ENCODE peak calls at places on chromosome X, in five cellular contexts. W, C, Z, I and Y are unnamed samples.

GRCh38 chrX:24081661-24082154 is 27.0 kb downstream of the EIF2S3 start:
- DNase-seq in C (no peak), W (no peak), I (peak), Z (no peak), Y (peak)

GRCh38 chrX:48083706-48084105 is 12.3 kb upstream of the ZNF630 start:
- DNase-seq in Z (no peak), W (no peak), I (no peak), C (no peak), Y (no peak)

GRCh38 chrX:56995271-56995994 is at the start of gene SPIN3:
- DNase-seq in I (peak), C (peak), W (peak), Z (peak), Y (peak)

GRCh38 chrX:107700317-107700774 is 72.0 kb downstream of the PRPS1 start:
- DNase-seq in I (no peak), W (no peak), Z (no peak), C (no peak), Y (no peak)

GRCh38 chrX:12792711-12793110 is 1.5 kb downstream of the PRPS2 start:
- DNase-seq in Z (no peak), I (no peak), C (no peak), W (no peak), Y (no peak)

GRCh38 chrX:72294497-72294896 is 11.2 kb downstream of the CITED1 start:
- DNase-seq in Z (no peak), C (no peak), I (no peak), W (no peak), Y (no peak)

GRCh38 chrX:30659421-30659820 is 6.2 kb downstream of the GK start:
- DNase-seq in Z (no peak), W (no peak), I (peak), C (no peak), Y (no peak)

GRCh38 chrX:121902463-121902862 is 855.1 kb downstream of the GLUD2 start:
- DNase-seq in I (no peak), W (no peak), Z (no peak), C (no peak), Y (no peak)

GRCh38 chrX:105189093-105189492 is 31.4 kb downstream of the TEX13A start:
- DNase-seq in W (no peak), C (no peak), Z (no peak), I (no peak), Y (no peak)

GRCh38 chrX:50697691-50698090 is 116.3 kb downstream of the SHROOM4 start:
- DNase-seq in Z (no peak), W (no peak), I (peak), C (no peak), Y (no peak)

GRCh38 chrX:727738-728621 is 97.4 kb downstream of the SHOX start:
- DNase-seq in C (no peak), Z (no peak), W (no peak), I (no peak), Y (no peak)

GRCh38 chrX:45758319-45758718 is 557.6 kb upstream of the DIPK2B start:
- DNase-seq in C (no peak), I (peak), Z (no peak), W (no peak), Y (no peak)

GRCh38 chrX:109475174-109475891 is 6.6 kb downstream of the GUCY2F start:
- DNase-seq in I (peak), Z (no peak), W (no peak), C (peak), Y (peak)

GRCh38 chrX:153782324-153782723 is 1.5 kb downstream of the SRPK3 start:
- DNase-seq in C (no peak), Z (no peak), I (no peak), W (no peak), Y (no peak)

GRCh38 chrX:136767104-136767941 is 13.4 kb downstream of the ARHGEF6 start:
- DNase-seq in C (peak), Z (peak), W (no peak), I (peak), Y (peak)

GRCh38 chrX:97332963-97333362 is 449.3 kb downstream of the RPA4 start:
- DNase-seq in C (no peak), W (no peak), Z (no peak), I (no peak), Y (no peak)

GRCh38 chrX:38798956-38799355 is 2.3 kb upstream of the MID1IP1 start:
- DNase-seq in W (no peak), C (no peak), Z (no peak), I (no peak), Y (no peak)

GRCh38 chrX:143206961-143207360 is 181.2 kb downstream of the SPANXN4 start:
- DNase-seq in I (no peak), W (no peak), C (no peak), Z (no peak), Y (no peak)

GRCh38 chrX:43269201-43269600 is 386.9 kb upstream of the MAOA start:
- DNase-seq in Z (no peak), I (no peak), C (no peak), W (no peak), Y (no peak)

GRCh38 chrX:134632386-134632785 is 25.9 kb downstream of the PLAC1 start:
- DNase-seq in Z (no peak), I (no peak), W (no peak), C (no peak), Y (no peak)

GRCh38 chrX:53290441-53291041 is 9.2 kb upstream of the IQSEC2 start:
- DNase-seq in W (no peak), C (no peak), I (no peak), Z (no peak), Y (no peak)

GRCh38 chrX:155221351-155221750 is 5.1 kb downstream of the VBP1 start:
- DNase-seq in C (no peak), W (no peak), I (no peak), Z (no peak), Y (no peak)

GRCh38 chrX:67780694-67781109 is 236.9 kb downstream of the AR start:
- DNase-seq in I (peak), W (no peak), C (peak), Z (peak), Y (peak)

GRCh38 chrX:131816551-131817136 is 206.5 kb upstream of the STK26 start:
- DNase-seq in I (no peak), C (no peak), W (peak), Z (no peak), Y (peak)

GRCh38 chrX:133638285-133638684 is 223.0 kb upstream of the GPC4 start:
- DNase-seq in Z (no peak), C (no peak), I (no peak), W (no peak), Y (no peak)

GRCh38 chrX:52346462-52347165 is 22.2 kb upstream of the XAGE2 start:
- DNase-seq in Z (no peak), C (no peak), W (no peak), I (no peak), Y (no peak)

GRCh38 chrX:2691543-2692220 is 587 bp downstream of the CD99 start:
- DNase-seq in C (peak), Z (no peak), I (no peak), W (no peak), Y (peak)

GRCh38 chrX:130120746-130121504 is 10.6 kb upstream of the ELF4 start:
- DNase-seq in Z (no peak), W (no peak), I (peak), C (peak), Y (peak)

GRCh38 chrX:106150701-106151100 is 17.4 kb upstream of the PWWP3B start:
- DNase-seq in Z (no peak), W (no peak), I (no peak), C (no peak), Y (no peak)

GRCh38 chrX:68939868-68940267 is 111.0 kb downstream of the EFNB1 start:
- DNase-seq in C (no peak), Z (no peak), I (no peak), W (no peak), Y (no peak)

GRCh38 chrX:153473126-153473525 is 2.8 kb upstream of the HAUS7 start:
- DNase-seq in W (no peak), C (no peak), Z (no peak), I (no peak), Y (no peak)

GRCh38 chrX:130118396-130118795 is 8.1 kb upstream of the ELF4 start:
- DNase-seq in Z (no peak), W (no peak), I (no peak), C (no peak), Y (no peak)

GRCh38 chrX:7983594-7983993 is 56.4 kb upstream of the PNPLA4 start:
- DNase-seq in W (no peak), Z (no peak), I (no peak), C (no peak), Y (no peak)

GRCh38 chrX:39518451-39519212 is 579.1 kb downstream of the BCOR start:
- DNase-seq in C (no peak), Z (no peak), W (no peak), I (no peak), Y (no peak)

GRCh38 chrX:54921427-54922021 is 900 bp downstream of the TRO start:
- DNase-seq in C (peak), I (peak), W (no peak), Z (peak), Y (peak)

GRCh38 chrX:3788494-3789233 is 75.2 kb upstream of the PRKX start:
- DNase-seq in C (no peak), I (no peak), W (no peak), Z (no peak), Y (no peak)

GRCh38 chrX:5278908-5279307 is 949.8 kb downstream of the NLGN4X start:
- DNase-seq in W (no peak), Z (no peak), C (no peak), I (no peak), Y (no peak)

GRCh38 chrX:51461053-51462050 is 35.0 kb downstream of the NUDT11 start:
- DNase-seq in I (peak), W (no peak), Z (no peak), C (no peak), Y (no peak)